ENCODE peak calls at places on chromosomes 13 and 19, in five cellular contexts. X is CD8-positive, alpha-beta memory T cell; P is CD4-positive, alpha-beta T cell; E is DND-41; I is hepatocyte. L is an unnamed sample.

GRCh38 chr13:61770697-61771096 is 355.0 kb upstream of the PCDH20 start:
- DNase-seq in E (no peak), X (no peak), I (no peak), P (no peak), L (no peak)

GRCh38 chr13:29935309-29935981 is 85.0 kb upstream of the UBL3 start:
- DNase-seq in X (peak; percentile 46), I (no peak), P (peak; percentile 64), E (peak; percentile 43), L (peak; percentile 82)

GRCh38 chr19:34308381-34309367 is 54.3 kb downstream of the GARRE1 start:
- DNase-seq in P (no peak), X (peak; percentile 47), I (no peak), E (no peak), L (peak; percentile 82)

GRCh38 chr19:22634450-22634827 is 315 bp downstream of the ZNF492 start:
- DNase-seq in X (no peak), P (no peak), E (no peak), I (no peak), L (no peak)

GRCh38 chr13:39012608-39013007 is 22.0 kb upstream of the STOML3 start:
- DNase-seq in E (no peak), X (no peak), I (no peak), P (no peak), L (no peak)

GRCh38 chr19:31890230-31890629 is 455.2 kb upstream of the ZNF507 start:
- DNase-seq in I (no peak), E (no peak), P (no peak), X (no peak), L (no peak)

GRCh38 chr19:55535173-55535572 is 1.8 kb downstream of the SBK2 start:
- DNase-seq in X (no peak), P (no peak), E (no peak), I (no peak), L (no peak)

GRCh38 chr13:112693831-112694497 is 4.1 kb downstream of the ATP11A start:
- DNase-seq in X (no peak), P (no peak), E (no peak), I (no peak), L (no peak)

GRCh38 chr19:18879579-18880373 is 16.2 kb downstream of the CERS1 start:
- DNase-seq in I (no peak), X (no peak), P (peak; percentile 21), E (peak; percentile 60), L (no peak)

GRCh38 chr19:10111405-10111811 is at the start of gene P2RY11:
- DNase-seq in E (no peak), X (peak; percentile 31), I (no peak), P (peak; percentile 29), L (peak; percentile 48)

GRCh38 chr13:64377606-64378005 is 2852.5 kb downstream of the PCDH9 start:
- DNase-seq in I (no peak), X (no peak), P (no peak), E (no peak), L (no peak)

DNA sequence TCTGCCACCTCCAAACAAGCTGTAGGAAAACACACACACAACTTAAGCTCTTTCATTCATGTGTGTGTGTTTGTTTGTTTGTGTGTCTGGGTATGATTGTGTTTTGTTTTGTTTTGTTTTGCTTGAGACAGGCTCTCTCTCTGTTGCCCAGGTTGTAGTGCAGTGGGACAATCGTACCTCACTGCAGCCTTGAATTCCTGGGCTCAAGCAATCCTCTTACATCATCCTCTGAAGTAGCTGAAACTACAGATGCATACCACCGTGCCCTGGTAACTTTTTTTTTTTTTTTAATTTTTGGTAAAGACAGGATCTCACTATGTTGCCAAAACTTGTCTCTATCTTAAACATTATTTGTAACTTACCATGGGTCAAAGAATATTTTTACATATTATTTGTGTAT is 431.7 kb downstream of the SLITRK1 start:
- DNase-seq in E (no peak), X (no peak), I (no peak), P (no peak), L (no peak)
- H3K27ac ChIP-seq in E (no peak overlapping the region), X (no peak overlapping the region), I (no peak overlapping the region), P (no peak overlapping the region), L (no peak overlapping the region)

GRCh38 chr19:45051929-45052579 is 13.2 kb downstream of the CLASRP start:
- DNase-seq in E (no peak), X (no peak), I (peak; percentile 34), P (no peak), L (no peak)
- H3K27ac ChIP-seq in E (no peak overlapping the region), X (no peak overlapping the region), I (peak overlapping the region; percentile 40), P (no peak overlapping the region), L (no peak overlapping the region)

GRCh38 chr19:41303941-41304340 is 6.0 kb upstream of the CCDC97 start:
- DNase-seq in E (no peak), I (no peak), X (peak; percentile 33), P (peak; percentile 51), L (peak; percentile 55)
- H3K27ac ChIP-seq in E (no peak overlapping the region), I (no peak overlapping the region), X (no peak overlapping the region), P (peak overlapping the region; percentile 97), L (peak overlapping the region; percentile 76)

DNA sequence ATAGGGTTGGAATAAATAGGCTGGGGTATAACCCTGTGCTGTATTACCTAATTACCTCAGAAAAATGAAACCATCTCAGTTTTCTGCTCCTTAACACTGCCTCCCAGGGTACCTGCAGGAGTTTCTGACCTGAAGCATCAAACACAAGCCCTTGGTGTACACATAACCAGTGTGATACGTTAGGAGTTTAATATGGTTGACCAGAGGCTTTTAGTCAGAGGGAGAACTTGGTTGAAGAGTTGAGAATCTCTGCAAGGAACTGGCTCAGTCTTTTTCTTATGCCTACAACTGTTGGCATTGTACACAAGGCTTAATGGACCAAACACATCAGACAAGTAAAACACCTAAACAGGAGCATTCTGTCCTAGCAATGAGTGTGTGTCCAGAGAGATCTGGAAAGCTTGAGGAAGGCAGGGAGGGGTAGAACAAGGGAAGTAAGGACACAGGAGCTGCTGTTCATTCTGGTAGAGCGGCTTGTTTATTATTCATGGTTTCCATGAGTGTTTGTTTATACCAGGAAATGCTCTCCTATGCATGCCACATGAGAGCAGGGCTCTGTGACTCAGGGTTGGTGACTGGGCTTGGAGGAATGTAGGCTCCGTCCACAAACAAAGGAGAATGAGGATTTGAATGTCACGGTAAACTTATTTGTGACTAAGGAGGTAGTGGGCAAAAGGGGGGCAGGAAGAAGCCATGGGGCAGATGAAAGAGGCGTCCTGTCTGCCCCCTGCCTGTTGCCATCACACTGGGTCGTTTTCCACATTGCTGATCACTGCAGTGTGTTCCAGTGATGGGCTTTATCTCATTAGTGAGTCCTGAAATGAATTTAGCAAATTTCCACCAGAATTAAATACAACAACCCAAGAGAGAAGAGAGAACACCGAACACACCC is 11.9 kb upstream of the SPATA13 start:
- DNase-seq in P (no peak), E (no peak), X (no peak), I (peak; percentile 86), L (no peak)
- H3K27ac ChIP-seq in P (no peak overlapping the region), E (no peak overlapping the region), X (no peak overlapping the region), I (peak overlapping the region; percentile 73), L (no peak overlapping the region)

GRCh38 chr19:35716985-35717664 is 678 bp upstream of the KMT2B start:
- DNase-seq in E (peak; percentile 98), P (peak; percentile 97), I (peak; percentile 94), X (peak; percentile 95), L (peak; percentile 97)
- H3K27ac ChIP-seq in E (peak overlapping the region; percentile 80), P (peak overlapping the region; percentile 73), I (peak overlapping the region; percentile 89), X (peak overlapping the region; percentile 72), L (peak overlapping the region; percentile 71)